ENCODE peak calls at places on chromosomes 4 and X, in six cellular contexts. J is HEK293T, T is NCI-H226, X is upper lobe of left lung, S is mucosa of descending colon, H is right cardiac atrium. P is an unnamed sample.

GRCh38 chr4:95507147-95507546 is 41.6 kb downstream of the UNC5C start:
- DNase-seq in J (no peak), T (peak; percentile 16), X (no peak), S (no peak), H (no peak), P (no peak)

GRCh38 chr4:89482248-89482647 is 174.6 kb upstream of the GPRIN3 start:
- DNase-seq in J (peak; percentile 45), T (peak; percentile 44), X (no peak), S (peak; percentile 23), H (no peak), P (peak; percentile 27)

GRCh38 chr4:161893566-161893965 is 270.2 kb downstream of the FSTL5 start:
- DNase-seq in J (no peak), T (no peak), X (no peak), S (no peak), H (no peak), P (no peak)

GRCh38 chrX:149512225-149512885 is 7.2 kb upstream of the IDS start:
- DNase-seq in J (peak; percentile 73), T (no peak), X (no peak), S (peak; percentile 72), H (peak; percentile 60), P (peak; percentile 42)

GRCh38 chrX:24526616-24527015 is 61.5 kb downstream of the PDK3 start:
- DNase-seq in J (no peak), T (no peak), X (no peak), S (no peak), H (no peak), P (no peak)

GRCh38 chrX:77899081-77899828 is at the start of gene COX7B:
- DNase-seq in J (peak; percentile 57), T (peak; percentile 86), X (no peak), S (peak; percentile 83), H (peak; percentile 59), P (peak; percentile 95)

GRCh38 chrX:150887906-150888465 is 10.5 kb downstream of the CD99L2 start:
- DNase-seq in J (no peak), T (no peak), X (no peak), S (no peak), H (no peak), P (peak; percentile 69)

GRCh38 chrX:15310117-15310516 is 5.3 kb downstream of the ASB11 start:
- DNase-seq in J (no peak), T (no peak), X (no peak), S (peak; percentile 49), H (peak; percentile 46), P (no peak)

GRCh38 chr4:2083116-2083825 is 24.1 kb downstream of the NAT8L start:
- DNase-seq in J (no peak), T (no peak), X (no peak), S (no peak), H (no peak), P (no peak)

GRCh38 chr4:75056277-75056676 is 123.4 kb downstream of the PARM1 start:
- DNase-seq in J (no peak), T (no peak), X (no peak), S (no peak), H (no peak), P (no peak)

GRCh38 chr4:76585897-76586360 is 150.9 kb downstream of the SHROOM3 start:
- DNase-seq in J (peak; percentile 65), T (peak; percentile 63), X (peak; percentile 93), S (peak; percentile 93), H (peak; percentile 86), P (no peak)

GRCh38 chr4:6472008-6472386 is 417 bp downstream of the PPP2R2C start:
- DNase-seq in J (no peak), T (no peak), X (peak; percentile 76), S (no peak), H (no peak), P (no peak)

GRCh38 chr4:127959794-127960193 is 5.2 kb downstream of the MFSD8 start:
- DNase-seq in J (no peak), T (no peak), X (no peak), S (no peak), H (no peak), P (peak; percentile 6)

GRCh38 chrX:22575161-22575845 is 302.6 kb downstream of the CBLL2 start:
- DNase-seq in J (no peak), T (peak; percentile 44), X (no peak), S (no peak), H (no peak), P (peak; percentile 37)

GRCh38 chr4:54654753-54655152 is 3.0 kb upstream of the KIT start:
- DNase-seq in J (no peak), T (no peak), X (no peak), S (no peak), H (no peak), P (no peak)

GRCh38 chrX:24242649-24243556 is 71.0 kb downstream of the SUPT20HL2 start:
- DNase-seq in J (no peak), T (no peak), X (no peak), S (peak; percentile 32), H (peak; percentile 69), P (peak; percentile 64)

GRCh38 chr4:10808591-10808990 is 124.0 kb upstream of the CLNK start:
- DNase-seq in J (no peak), T (no peak), X (no peak), S (no peak), H (peak; percentile 71), P (no peak)

GRCh38 chrX:101417981-101418841 is 10.2 kb downstream of the HNRNPH2 start:
- DNase-seq in J (peak; percentile 43), T (no peak), X (peak; percentile 91), S (peak; percentile 65), H (peak; percentile 88), P (peak; percentile 44)

GRCh38 chr4:16161866-16162408 is 64.3 kb downstream of the TAPT1 start:
- DNase-seq in J (no peak), T (no peak), X (no peak), S (no peak), H (no peak), P (no peak)

GRCh38 chr4:143699331-143700059 is 980 bp downstream of the FREM3 start:
- DNase-seq in J (no peak), T (no peak), X (peak; percentile 77), S (no peak), H (peak; percentile 33), P (no peak)

GRCh38 chr4:21118301-21118700 is 418.0 kb downstream of the PACRGL start:
- DNase-seq in J (no peak), T (no peak), X (no peak), S (no peak), H (no peak), P (no peak)

GRCh38 chr4:68874507-68874906 is 58.7 kb downstream of the UGT2B10 start:
- DNase-seq in J (no peak), T (no peak), X (no peak), S (no peak), H (no peak), P (no peak)

GRCh38 chrX:119272882-119273806 is 37.1 kb downstream of the PGRMC1 start:
- DNase-seq in J (no peak), T (no peak), X (peak; percentile 76), S (peak; percentile 73), H (peak; percentile 67), P (peak; percentile 6)

GRCh38 chr4:39932776-39933402 is 44.8 kb downstream of the PDS5A start:
- DNase-seq in J (no peak), T (no peak), X (no peak), S (no peak), H (no peak), P (no peak)

GRCh38 chr4:8644461-8644891 is 51.9 kb downstream of the CPZ start:
- DNase-seq in J (no peak), T (no peak), X (no peak), S (no peak), H (no peak), P (no peak)

GRCh38 chrX:150324035-150324728 is 38.9 kb upstream of the MAMLD1 start:
- DNase-seq in J (peak; percentile 46), T (peak; percentile 80), X (no peak), S (no peak), H (no peak), P (peak; percentile 88)

GRCh38 chr4:108483077-108483476 is 137.3 kb upstream of the RPL34 start:
- DNase-seq in J (no peak), T (no peak), X (no peak), S (no peak), H (no peak), P (peak; percentile 16)

GRCh38 chrX:13685126-13685763 is 3.7 kb upstream of the RAB9A start:
- DNase-seq in J (no peak), T (peak; percentile 55), X (no peak), S (no peak), H (no peak), P (peak; percentile 26)

GRCh38 chrX:45751156-45751555 is 550.5 kb upstream of the DIPK2B start:
- DNase-seq in J (no peak), T (no peak), X (no peak), S (no peak), H (no peak), P (peak; percentile 10)

GRCh38 chr4:110516106-110516922 is 40.4 kb downstream of the ENPEP start:
- DNase-seq in J (peak; percentile 73), T (peak; percentile 62), X (no peak), S (peak; percentile 90), H (peak; percentile 79), P (peak; percentile 64)

GRCh38 chr4:177128306-177128705 is 181.4 kb upstream of the NEIL3 start:
- DNase-seq in J (no peak), T (peak; percentile 62), X (no peak), S (no peak), H (no peak), P (peak; percentile 62)

GRCh38 chr4:43732829-43733426 is 715.7 kb downstream of the KCTD8 start:
- DNase-seq in J (no peak), T (no peak), X (no peak), S (no peak), H (no peak), P (no peak)

GRCh38 chrX:18701621-18702361 is 5.7 kb upstream of the PPEF1 start:
- DNase-seq in J (no peak), T (peak; percentile 37), X (no peak), S (peak; percentile 35), H (peak; percentile 85), P (no peak)

GRCh38 chr4:86218721-86219481 is 141.0 kb downstream of the MAPK10 start:
- DNase-seq in J (no peak), T (peak; percentile 31), X (no peak), S (no peak), H (no peak), P (peak; percentile 35)

GRCh38 chr4:108172231-108172779 is 3.6 kb upstream of the LEF1 start:
- DNase-seq in J (no peak), T (no peak), X (peak; percentile 86), S (peak; percentile 5), H (peak; percentile 60), P (peak; percentile 21)